ENCODE peak calls at places on chromosomes 5 and 9, in six cellular contexts. F, K, H, Y, I and X are unnamed samples.

GRCh38 chr9:122309861-122310260 is 45.2 kb downstream of the MRRF start:
- DNase-seq in F (no peak), K (no peak), H (no peak), Y (no peak), I (no peak), X (no peak)

GRCh38 chr5:140883927-140884697 is 2.2 kb downstream of the PCDHA13 start:
- DNase-seq in F (no peak), K (no peak), H (no peak), Y (peak; percentile 61), I (no peak), X (no peak)

GRCh38 chr5:103562453-103563157 is at the start of gene NUDT12:
- DNase-seq in F (peak; percentile 67), K (peak; percentile 42), H (peak; percentile 69), Y (peak; percentile 89), I (peak; percentile 64), X (peak; percentile 83)

GRCh38 chr5:119343766-119344165 is 12.1 kb upstream of the TNFAIP8 start:
- DNase-seq in F (no peak), K (peak; percentile 76), H (no peak), Y (no peak), I (no peak), X (no peak)

GRCh38 chr5:154368041-154368800 is 77.6 kb upstream of the SAP30L start:
- DNase-seq in F (peak; percentile 38), K (no peak), H (no peak), Y (no peak), I (peak; percentile 64), X (no peak)

GRCh38 chr5:26553079-26553478 is 485.3 kb downstream of the CDH9 start:
- DNase-seq in F (no peak), K (no peak), H (no peak), Y (no peak), I (peak; percentile 67), X (peak; percentile 34)

GRCh38 chr5:172494630-172495505 is 40.5 kb upstream of the SH3PXD2B start:
- DNase-seq in F (peak; percentile 6), K (no peak), H (peak; percentile 29), Y (no peak), I (no peak), X (no peak)

GRCh38 chr5:96117863-96118651 is 156.4 kb upstream of the ELL2 start:
- DNase-seq in F (no peak), K (no peak), H (no peak), Y (no peak), I (no peak), X (no peak)

GRCh38 chr5:146662229-146662628 is 146.2 kb upstream of the GPR151 start:
- DNase-seq in F (no peak), K (peak; percentile 57), H (no peak), Y (no peak), I (no peak), X (peak; percentile 12)

GRCh38 chr9:114362394-114362793 is 25.4 kb downstream of the AKNA start:
- DNase-seq in F (no peak), K (no peak), H (no peak), Y (no peak), I (no peak), X (no peak)

GRCh38 chr9:92717201-92718085 is 47.2 kb downstream of the BICD2 start:
- DNase-seq in F (no peak), K (no peak), H (peak; percentile 42), Y (peak; percentile 73), I (no peak), X (no peak)

GRCh38 chr5:139481122-139481533 is 1.4 kb downstream of the STING1 start:
- DNase-seq in F (no peak), K (peak; percentile 38), H (no peak), Y (peak; percentile 78), I (no peak), X (no peak)

GRCh38 chr9:89498845-89499480 is 1.1 kb upstream of the SEMA4D start:
- DNase-seq in F (no peak), K (peak; percentile 85), H (peak; percentile 71), Y (peak; percentile 86), I (no peak), X (no peak)

GRCh38 chr5:3011764-3012017 is 260.2 kb upstream of the IRX2 start:
- DNase-seq in F (no peak), K (no peak), H (peak; percentile 13), Y (no peak), I (no peak), X (no peak)

GRCh38 chr5:3007577-3007976 is 256.1 kb upstream of the IRX2 start:
- DNase-seq in F (no peak), K (no peak), H (peak; percentile 31), Y (no peak), I (no peak), X (no peak)

GRCh38 chr5:3010301-3010952 is 258.9 kb upstream of the IRX2 start:
- DNase-seq in F (no peak), K (no peak), H (no peak), Y (no peak), I (no peak), X (no peak)

GRCh38 chr5:3010953-3011763 is 259.7 kb upstream of the IRX2 start:
- DNase-seq in F (no peak), K (no peak), H (peak; percentile 23), Y (no peak), I (no peak), X (no peak)

GRCh38 chr5:3009605-3010004 is 258.1 kb upstream of the IRX2 start:
- DNase-seq in F (no peak), K (no peak), H (peak; percentile 11), Y (no peak), I (no peak), X (no peak)
- H3K9me3 ChIP-seq in F (no peaks in the 10 kb centered on the region), K (peaks cover 2% of the 10 kb centered on the region), H (no peaks in the 10 kb centered on the region), Y (peaks cover 26% of the 10 kb centered on the region), I (peaks cover 2% of the 10 kb centered on the region), X (no peaks in the 10 kb centered on the region)

DNA sequence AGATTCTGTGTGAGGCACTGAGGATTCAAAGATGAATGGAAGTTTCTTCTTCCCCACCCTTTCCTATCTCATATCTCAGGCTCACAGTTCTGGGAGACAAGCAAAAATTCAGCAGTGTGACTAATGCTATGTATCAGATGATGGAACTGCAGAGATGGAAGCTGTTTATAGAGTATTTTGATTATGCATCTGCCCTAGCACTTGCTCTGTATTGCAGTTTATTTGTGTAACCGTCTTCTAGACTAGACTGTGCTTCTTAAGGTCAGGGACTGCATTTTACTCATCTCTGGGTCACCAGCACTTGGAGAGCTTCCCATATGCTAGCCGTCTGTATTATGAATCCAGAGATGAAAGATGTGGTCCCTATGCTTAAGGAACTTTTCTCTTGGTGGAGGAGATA is 12.6 kb downstream of the CAVIN4 start:
- DNase-seq in F (no peak), K (no peak), H (no peak), Y (no peak), I (no peak), X (no peak)
- H3K4me1 ChIP-seq in F (peaks cover 16% of the 10 kb centered on the region), K (no peaks in the 10 kb centered on the region), H (no peaks in the 10 kb centered on the region), Y (no peaks in the 10 kb centered on the region), I (no peaks in the 10 kb centered on the region), X (peaks cover 3% of the 10 kb centered on the region)

GRCh38 chr5:2958976-2959375 is 207.5 kb upstream of the IRX2 start:
- DNase-seq in F (no peak), K (no peak), H (no peak), Y (no peak), I (no peak), X (no peak)

DNA sequence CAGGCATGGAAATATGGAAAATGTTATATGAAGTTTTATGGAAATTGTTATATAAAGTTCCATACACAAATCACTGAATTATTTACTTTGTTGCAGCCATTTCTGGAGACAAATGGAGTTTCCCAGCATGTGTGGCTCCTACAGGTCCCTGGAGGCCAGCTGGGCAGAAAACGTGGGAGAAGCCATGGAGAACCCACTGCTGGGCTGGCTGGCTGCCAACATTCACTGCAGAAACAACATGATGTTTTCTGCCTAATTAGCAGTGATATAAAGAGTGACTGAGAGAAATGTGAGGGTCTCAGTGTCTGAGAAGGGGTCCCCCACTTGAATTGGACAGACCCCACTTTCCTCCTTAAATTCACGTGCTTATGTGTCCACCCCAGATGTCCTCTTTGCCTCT is 208.8 kb upstream of the IRX2 start:
- DNase-seq in F (no peak), K (no peak), H (no peak), Y (no peak), I (no peak), X (no peak)
- H3K9me3 ChIP-seq in F (peaks cover 33% of the 10 kb centered on the region), K (no peaks in the 10 kb centered on the region), H (no peaks in the 10 kb centered on the region), Y (peaks cover 70% of the 10 kb centered on the region), I (no peaks in the 10 kb centered on the region), X (peaks cover 9% of the 10 kb centered on the region)

GRCh38 chr9:134670851-134671281 is 29.3 kb downstream of the COL5A1 start:
- DNase-seq in F (no peak), K (no peak), H (no peak), Y (peak; percentile 52), I (no peak), X (no peak)
- H3K4me1 ChIP-seq in F (peaks cover 25% of the 10 kb centered on the region), K (no peaks in the 10 kb centered on the region), H (no peaks in the 10 kb centered on the region), Y (no peaks in the 10 kb centered on the region), I (no peaks in the 10 kb centered on the region), X (no peaks in the 10 kb centered on the region)